ENCODE peak calls at places on chromosomes 2 and 18, in eight cellular contexts. B is SK-N-SH; C is adrenal gland; K is HFFc6; N is CD8-positive, alpha-beta T cell; A is RWPE1; E is HFF-Myc; P is brain microvascular endothelial cell. Y is an unnamed sample.

GRCh38 chr2:72131371-72131891 is 16.2 kb downstream of the CYP26B1 start:
- DNase-seq in B (no peak), C (no peak), K (no peak), N (no peak), A (no peak), E (no peak), P (no peak), Y (no peak)

GRCh38 chr2:165637396-165637795 is 156.7 kb downstream of the GALNT3 start:
- DNase-seq in B (no peak), C (no peak), K (no peak), N (no peak), A (peak; percentile 4), E (peak; percentile 57), P (no peak), Y (no peak)

GRCh38 chr18:11937874-11938478 is 29.9 kb upstream of the MPPE1 start:
- DNase-seq in B (peak; percentile 72), C (peak; percentile 92), K (peak; percentile 49), N (peak; percentile 46), A (peak; percentile 74), E (no peak), P (peak; percentile 64), Y (peak; percentile 79)

GRCh38 chr2:134206573-134206972 is 47.3 kb upstream of the MGAT5 start:
- DNase-seq in B (no peak), C (no peak), K (peak; percentile 82), N (no peak), A (no peak), E (no peak), P (peak; percentile 79), Y (no peak)

GRCh38 chr18:13558132-13558531 is 168.2 kb downstream of the FAM210A start:
- DNase-seq in B (peak; percentile 83), C (peak; percentile 67), K (no peak), N (no peak), A (peak; percentile 55), E (no peak), P (peak; percentile 24), Y (no peak)

GRCh38 chr2:173571021-173571821 is 216.5 kb downstream of the CDCA7 start:
- DNase-seq in B (peak; percentile 30), C (no peak), K (peak; percentile 38), N (no peak), A (no peak), E (no peak), P (peak; percentile 35), Y (no peak)

GRCh38 chr2:143426296-143426695 is 297.1 kb downstream of the ARHGAP15 start:
- DNase-seq in B (no peak), C (no peak), K (peak; percentile 88), N (no peak), A (peak; percentile 27), E (no peak), P (peak; percentile 97), Y (no peak)

GRCh38 chr2:45889053-45889452 is 237.6 kb downstream of the PRKCE start:
- DNase-seq in B (no peak), C (peak; percentile 72), K (no peak), N (no peak), A (no peak), E (no peak), P (no peak), Y (no peak)

GRCh38 chr2:196113061-196113974 is 44.7 kb upstream of the DNAH7 start:
- DNase-seq in B (no peak), C (no peak), K (peak; percentile 64), N (no peak), A (no peak), E (no peak), P (peak; percentile 75), Y (no peak)

GRCh38 chr2:138780451-138780880 is 276 bp upstream of the NXPH2 start:
- DNase-seq in B (no peak), C (no peak), K (no peak), N (no peak), A (no peak), E (no peak), P (no peak), Y (peak; percentile 46)

GRCh38 chr2:17058772-17059402 is 393.3 kb upstream of the CYRIA start:
- DNase-seq in B (no peak), C (no peak), K (no peak), N (no peak), A (no peak), E (no peak), P (no peak), Y (no peak)

GRCh38 chr18:501406-501714 is 859 bp upstream of the COLEC12 start:
- DNase-seq in B (no peak), C (no peak), K (no peak), N (no peak), A (no peak), E (no peak), P (no peak), Y (no peak)

GRCh38 chr2:108531674-108532055 is 2.6 kb upstream of the LIMS1 start:
- DNase-seq in B (no peak), C (no peak), K (no peak), N (no peak), A (no peak), E (no peak), P (no peak), Y (no peak)

DNA sequence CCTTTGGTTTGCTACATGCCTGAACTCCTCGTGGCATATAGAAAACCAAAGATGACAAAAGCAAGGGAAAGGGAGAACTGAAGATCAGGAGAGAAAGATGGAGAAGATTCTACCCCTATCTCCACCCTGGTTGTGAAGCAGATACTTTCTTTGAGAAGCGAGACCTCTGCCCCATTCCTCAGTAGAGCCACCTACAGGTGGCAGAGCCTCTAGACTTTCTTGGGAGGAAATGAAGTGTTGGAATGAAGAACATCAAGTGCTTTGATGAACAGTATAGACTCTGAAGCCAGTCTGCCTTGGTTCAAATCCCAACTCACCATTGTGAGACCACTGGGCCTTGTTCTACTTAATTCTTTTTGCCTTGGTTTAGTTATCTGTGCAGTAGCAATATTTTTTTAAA is 348.8 kb upstream of the ETAA1 start:
- DNase-seq in B (no peak), C (no peak), K (no peak), N (no peak), A (no peak), E (no peak), P (no peak), Y (no peak)
- TF ChIP-seq CTCF in B (no peak), C (no peak), K (peak; percentile 26), N (no peak), A (no peak), E (peak; percentile 11), P (peak; percentile 22), Y (no peak)

DNA sequence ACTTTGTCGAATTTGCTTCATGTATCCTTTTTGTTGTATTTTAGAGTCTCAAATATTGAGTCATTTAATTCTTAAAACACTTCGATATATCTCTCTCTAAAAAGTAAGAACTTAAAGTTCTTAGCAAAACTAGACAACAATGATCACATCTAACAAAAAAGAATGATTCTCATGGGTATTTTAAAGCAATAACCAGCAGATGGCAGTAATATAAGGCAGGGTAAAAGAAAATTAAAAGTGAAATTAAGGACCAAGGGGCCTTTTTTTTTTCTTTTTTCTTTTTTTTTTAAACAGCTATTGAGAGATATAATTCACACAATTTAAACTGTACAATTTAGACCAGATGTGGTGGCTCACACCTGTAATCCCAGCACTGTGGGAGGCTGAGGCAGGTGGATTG is 9.9 kb upstream of the AOX1 start:
- DNase-seq in B (no peak), C (no peak), K (peak; percentile 25), N (no peak), A (peak; percentile 25), E (no peak), P (no peak), Y (no peak)
- TF ChIP-seq CTCF in B (peak; percentile 57), C (peak; percentile 47), K (peak; percentile 81), N (peak; percentile 57), A (peak; percentile 33), E (peak; percentile 18), P (peak; percentile 8), Y (no peak)

GRCh38 chr2:231905026-231905425 is 21.2 kb downstream of the NPPC start:
- DNase-seq in B (no peak), C (no peak), K (no peak), N (no peak), A (no peak), E (no peak), P (no peak), Y (no peak)
- TF ChIP-seq CTCF in B (no peak), C (no peak), K (no peak), N (no peak), A (no peak), E (no peak), P (no peak), Y (no peak)

GRCh38 chr2:126657636-126658315 is 1.8 kb downstream of the GYPC start:
- DNase-seq in B (no peak), C (peak; percentile 97), K (peak; percentile 97), N (peak; percentile 49), A (peak; percentile 30), E (peak; percentile 97), P (peak; percentile 95), Y (no peak)
- TF ChIP-seq CTCF in B (no peak), C (peak; percentile 62), K (peak; percentile 48), N (no peak), A (no peak), E (no peak), P (peak; percentile 23), Y (no peak)

DNA sequence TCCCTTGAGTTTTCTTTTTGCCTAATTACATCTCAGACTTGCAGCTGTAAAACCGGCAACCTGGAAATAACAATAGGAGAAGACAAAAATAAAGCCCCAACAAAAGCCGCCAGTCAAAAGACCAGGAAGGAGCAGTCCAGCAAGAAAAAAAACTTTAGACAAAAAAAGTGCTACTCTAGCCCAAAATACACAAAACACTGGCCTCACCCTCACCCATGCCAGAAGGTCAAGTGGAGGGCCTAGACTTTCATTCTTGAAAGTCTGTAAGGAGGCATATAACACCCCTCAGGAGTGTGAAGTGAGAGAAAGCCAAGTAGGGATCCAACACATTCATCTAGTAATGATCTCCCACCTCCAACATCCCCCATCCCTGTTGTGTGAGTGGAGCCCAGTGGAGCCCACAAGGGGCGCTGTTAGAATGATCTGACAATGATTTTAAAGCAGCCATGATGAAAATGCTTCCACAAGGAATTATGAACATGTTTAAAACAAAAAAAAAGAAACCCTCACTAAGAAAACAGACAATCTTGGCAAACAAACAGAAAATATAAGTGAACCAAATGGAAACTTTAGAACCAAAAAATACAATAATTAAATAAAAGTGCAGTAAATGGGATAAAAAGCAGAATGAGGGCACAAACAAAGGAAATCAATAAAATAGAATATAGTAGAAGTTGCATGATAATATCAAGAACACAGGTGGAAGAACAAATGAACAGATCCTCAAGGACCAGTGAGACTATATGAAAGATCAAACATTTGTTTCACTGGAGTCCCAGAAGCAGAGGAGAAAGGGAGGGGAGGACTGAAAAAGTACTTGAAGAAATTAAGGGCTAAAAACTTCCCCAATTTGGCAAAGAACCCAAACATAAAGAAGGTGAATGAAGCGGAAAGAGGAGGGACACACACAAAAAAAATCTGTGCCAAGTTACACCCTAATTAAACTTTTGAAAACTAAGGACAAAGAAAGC is 23.9 kb downstream of the SESTD1 start:
- DNase-seq in B (no peak), C (no peak), K (no peak), N (no peak), A (no peak), E (no peak), P (no peak), Y (no peak)
- TF ChIP-seq CTCF in B (peak; percentile 18), C (no peak), K (no peak), N (no peak), A (no peak), E (peak; percentile 28), P (peak; percentile 41), Y (no peak)